ENCODE peak calls at places on chromosomes 7 and 10, in ten cellular contexts. R is IMR-90, B is upper lobe of right lung, O is SK-N-SH, C is suprapubic skin, J is adrenal gland, Z is K562, U is lower lobe of right lung, D is NB4, E is A549. N is an unnamed sample.

GRCh38 chr10:117926491-117926890 is 120.2 kb downstream of the RAB11FIP2 start:
- DNase-seq in R (peak), B (no peak), O (no peak), C (no peak), J (no peak), Z (no peak), U (no peak), D (peak), E (no peak), N (peak)

GRCh38 chr7:81769891-81770818 is at the start of gene HGF:
- DNase-seq in R (peak), B (no peak), O (peak), C (peak), J (peak), Z (no peak), U (peak), D (peak), E (no peak), N (peak)

GRCh38 chr10:125060038-125060437 is 100.3 kb downstream of the CTBP2 start:
- DNase-seq in R (peak), B (no peak), O (no peak), C (no peak), J (no peak), Z (no peak), U (no peak), D (no peak), E (no peak), N (peak)

GRCh38 chr10:59227136-59227673 is 50.8 kb downstream of the PHYHIPL start:
- DNase-seq in R (no peak), B (no peak), O (no peak), C (no peak), J (no peak), Z (no peak), U (no peak), D (no peak), E (no peak), N (no peak)

GRCh38 chr7:129845178-129845971 is 107.4 kb downstream of the UBE2H start:
- DNase-seq in R (peak), B (no peak), O (no peak), C (no peak), J (peak), Z (peak), U (no peak), D (peak), E (no peak), N (peak)

GRCh38 chr10:114576132-114576487 is 82.0 kb downstream of the ABLIM1 start:
- DNase-seq in R (no peak), B (no peak), O (no peak), C (no peak), J (no peak), Z (no peak), U (no peak), D (no peak), E (no peak), N (no peak)

GRCh38 chr7:150988230-150989226 is 2.3 kb upstream of the NOS3 start:
- DNase-seq in R (no peak), B (no peak), O (peak), C (peak), J (peak), Z (peak), U (no peak), D (peak), E (no peak), N (peak)

GRCh38 chr10:103921750-103922195 is 3.8 kb upstream of the STN1 start:
- DNase-seq in R (peak), B (no peak), O (no peak), C (no peak), J (no peak), Z (peak), U (no peak), D (no peak), E (no peak), N (peak)

GRCh38 chr7:137507096-137507495 is 163.6 kb upstream of the PTN start:
- DNase-seq in R (no peak), B (no peak), O (no peak), C (no peak), J (no peak), Z (no peak), U (no peak), D (no peak), E (no peak), N (no peak)

GRCh38 chr7:95628831-95629439 is 32.6 kb upstream of the PDK4 start:
- DNase-seq in R (peak), B (no peak), O (no peak), C (no peak), J (no peak), Z (no peak), U (no peak), D (no peak), E (peak), N (peak)

GRCh38 chr7:17058568-17058967 is 176.8 kb upstream of the AGR3 start:
- DNase-seq in R (peak), B (no peak), O (no peak), C (no peak), J (no peak), Z (no peak), U (no peak), D (peak), E (no peak), N (peak)

GRCh38 chr7:103073989-103074518 is 542 bp downstream of the FBXL13 start:
- DNase-seq in R (no peak), B (no peak), O (no peak), C (no peak), J (no peak), Z (no peak), U (no peak), D (no peak), E (no peak), N (no peak)

DNA sequence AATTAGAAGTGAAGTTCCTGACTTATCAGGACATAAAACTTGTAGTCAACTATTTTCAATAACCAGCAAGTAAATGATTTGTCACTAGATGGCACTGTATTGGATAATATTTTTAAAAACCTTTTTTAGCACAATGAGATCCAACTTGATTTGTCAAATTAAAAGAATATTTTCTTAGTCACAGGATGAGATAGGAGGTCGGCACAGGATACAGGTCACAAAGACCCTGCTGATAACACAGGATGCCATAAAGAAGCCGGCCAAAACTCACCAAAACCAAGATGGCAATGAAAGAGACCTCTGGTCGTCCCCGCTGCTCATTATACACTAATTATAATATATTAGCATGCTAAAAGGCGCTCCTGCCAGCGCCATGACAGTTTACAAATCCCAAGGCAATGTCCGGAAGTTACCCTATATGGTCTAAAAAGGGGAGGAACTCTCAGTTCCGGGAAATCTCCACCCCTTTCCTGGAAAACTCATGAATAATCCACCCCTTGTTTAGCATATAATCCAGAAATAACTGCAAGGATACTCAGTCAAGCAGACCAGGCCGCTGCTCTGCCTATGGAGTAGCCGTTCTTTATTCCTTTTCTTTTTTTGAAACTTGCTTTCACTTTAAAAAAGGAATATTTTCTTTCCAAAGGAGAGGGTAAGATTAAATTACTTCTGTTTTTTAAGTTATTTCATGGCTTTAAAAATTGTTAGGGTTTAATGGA is 255.7 kb upstream of the MKLN1 start:
- DNase-seq in R (peak), B (no peak), O (peak), C (no peak), J (peak), Z (peak), U (no peak), D (peak), E (no peak), N (peak)
- TF ChIP-seq CTCF in R (peak), B (peak), O (peak), C (peak), J (peak), Z (peak), U (peak), D (no peak), E (peak), N (peak)

DNA sequence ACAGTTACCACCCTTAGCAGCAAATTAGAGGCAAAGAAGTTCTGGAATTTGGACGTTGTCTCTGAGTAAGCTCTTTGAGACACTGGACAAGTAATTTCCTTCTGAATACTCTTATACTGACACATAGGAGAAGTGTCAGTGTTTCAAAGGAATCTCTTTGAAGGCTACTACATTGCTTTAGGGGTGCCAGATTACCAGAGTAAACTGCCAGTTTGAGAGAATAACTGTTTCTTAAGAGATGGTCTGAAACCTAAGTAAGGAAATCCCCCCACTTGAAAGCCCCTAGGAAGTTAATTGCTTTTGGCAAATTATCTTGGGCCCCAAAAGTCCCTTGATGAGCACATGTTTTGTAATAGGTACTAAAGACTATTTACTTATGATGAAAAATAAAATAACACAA is 3.4 kb downstream of the FAS start:
- DNase-seq in R (peak), B (no peak), O (no peak), C (no peak), J (no peak), Z (no peak), U (no peak), D (peak), E (no peak), N (no peak)
- H3K4me3 ChIP-seq in R (peak), B (peak), O (no peak), C (peak), J (peak), Z (no peak), U (peak), D (peak), E (no peak), N (no peak)

GRCh38 chr7:78779788-78780187 is 673.7 kb downstream of the MAGI2 start:
- DNase-seq in R (no peak), B (no peak), O (no peak), C (no peak), J (no peak), Z (no peak), U (no peak), D (no peak), E (no peak), N (no peak)
- TF ChIP-seq CTCF in R (no peak), B (no peak), O (no peak), C (no peak), J (no peak), Z (no peak), U (no peak), D (no peak), E (no peak), N (no peak)

DNA sequence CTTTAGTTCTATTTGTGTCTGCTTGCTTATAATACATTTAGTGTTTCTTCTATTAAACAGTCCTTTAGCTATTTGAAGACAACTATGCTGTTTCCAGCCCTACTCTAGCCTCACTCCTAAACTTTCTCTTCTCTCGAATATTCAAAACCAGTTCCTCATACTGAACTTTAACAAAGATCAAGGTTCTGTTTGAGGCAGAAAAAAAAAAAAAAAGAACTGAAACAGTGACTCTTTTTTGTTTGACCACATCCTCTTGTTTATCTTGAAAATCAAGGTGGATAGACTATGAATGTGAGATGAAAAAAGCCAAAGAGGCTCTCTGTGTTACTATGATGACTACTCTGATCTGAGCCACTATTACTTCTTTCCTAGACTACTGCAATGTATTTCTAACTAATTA is 154.3 kb downstream of the ZNF365 start:
- DNase-seq in R (no peak), B (no peak), O (no peak), C (no peak), J (no peak), Z (no peak), U (no peak), D (peak), E (no peak), N (no peak)
- H3K4me3 ChIP-seq in R (no peak), B (no peak), O (no peak), C (no peak), J (no peak), Z (no peak), U (no peak), D (no peak), E (no peak), N (no peak)

GRCh38 chr7:22295402-22296264 is 61.3 kb downstream of the RAPGEF5 start:
- DNase-seq in R (no peak), B (no peak), O (no peak), C (no peak), J (no peak), Z (no peak), U (no peak), D (no peak), E (no peak), N (peak)
- TF ChIP-seq CTCF in R (peak), B (peak), O (peak), C (no peak), J (no peak), Z (peak), U (no peak), D (no peak), E (no peak), N (peak)

GRCh38 chr10:19929466-19930140 is 113.4 kb downstream of the PLXDC2 start:
- DNase-seq in R (peak), B (no peak), O (no peak), C (no peak), J (no peak), Z (no peak), U (no peak), D (no peak), E (no peak), N (peak)
- H3K4me3 ChIP-seq in R (no peak), B (no peak), O (no peak), C (no peak), J (no peak), Z (no peak), U (no peak), D (no peak), E (no peak), N (no peak)

DNA sequence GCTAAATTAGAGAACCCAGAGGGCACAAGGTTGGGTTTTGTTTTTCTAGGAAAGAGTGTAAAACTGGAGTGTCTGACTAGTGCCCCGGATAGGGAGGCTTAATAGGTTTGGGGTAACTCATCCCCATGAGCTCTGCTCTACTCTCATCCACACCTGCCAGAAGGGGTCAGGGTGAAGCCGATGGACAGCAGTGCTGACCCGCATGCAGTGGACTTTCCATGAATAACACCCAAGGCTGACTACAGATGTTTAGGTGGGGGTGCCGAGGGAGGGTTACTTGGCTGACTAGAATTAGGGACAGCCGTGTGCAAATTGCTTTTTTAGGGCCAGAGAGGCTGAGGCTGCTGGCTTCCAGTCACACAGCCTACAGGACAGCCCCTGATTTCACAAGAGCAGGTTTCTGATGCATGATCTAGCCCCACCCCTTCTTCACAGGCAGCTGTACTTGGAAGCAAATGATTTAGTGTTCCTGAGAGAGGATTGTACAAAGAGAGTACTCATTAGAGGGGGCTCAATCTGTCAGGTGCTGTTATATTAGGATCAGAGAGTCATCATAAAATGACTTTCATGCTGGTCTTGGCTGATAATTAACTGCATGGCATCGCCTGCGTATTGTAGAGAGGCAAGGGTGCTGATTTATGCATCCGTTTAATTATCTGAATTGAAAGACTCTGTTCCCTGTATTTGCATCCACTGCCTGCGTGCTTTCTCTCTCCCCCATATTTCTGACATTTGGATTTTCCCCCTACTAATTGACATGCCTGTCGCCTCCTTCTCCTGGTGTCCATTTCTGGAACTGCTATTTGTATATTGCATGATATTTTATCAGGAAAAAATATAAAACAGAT is 9.5 kb downstream of the INHBA start:
- DNase-seq in R (peak), B (no peak), O (peak), C (no peak), J (no peak), Z (no peak), U (no peak), D (peak), E (no peak), N (peak)
- TF ChIP-seq CTCF in R (peak), B (peak), O (peak), C (no peak), J (no peak), Z (no peak), U (peak), D (no peak), E (no peak), N (peak)